ENCODE peak calls at places on chromosomes 5 and 9, in five cellular contexts. One of them, this sample, is unnamed.

GRCh38 chr9:134852906-134853654 is 27.5 kb upstream of the FCN2 start:
- DNase-seq in nucleus accumbens: no peak
- DNase-seq in occipital lobe: no peak
- DNase-seq in foreskin fibroblast: no peak
- DNase-seq in thyroid gland: no peak
- DNase-seq in this sample: no peak

GRCh38 chr5:126998201-126998631 is 32.1 kb downstream of the MARCHF3 start:
- DNase-seq in nucleus accumbens: no peak
- DNase-seq in occipital lobe: no peak
- DNase-seq in foreskin fibroblast: peak; percentile 78
- DNase-seq in thyroid gland: peak; percentile 42
- DNase-seq in this sample: no peak

GRCh38 chr9:86303316-86303975 is 21.1 kb upstream of the ISCA1 start:
- DNase-seq in nucleus accumbens: no peak
- DNase-seq in occipital lobe: no peak
- DNase-seq in foreskin fibroblast: no peak
- DNase-seq in thyroid gland: no peak
- DNase-seq in this sample: no peak

GRCh38 chr9:96514108-96514824 is 64.3 kb downstream of the HABP4 start:
- DNase-seq in nucleus accumbens: no peak
- DNase-seq in occipital lobe: no peak
- DNase-seq in foreskin fibroblast: peak; percentile 86
- DNase-seq in thyroid gland: no peak
- DNase-seq in this sample: no peak

GRCh38 chr5:175738595-175739133 is 80.8 kb downstream of the HRH2 start:
- DNase-seq in nucleus accumbens: no peak
- DNase-seq in occipital lobe: no peak
- DNase-seq in foreskin fibroblast: no peak
- DNase-seq in thyroid gland: no peak
- DNase-seq in this sample: no peak

GRCh38 chr9:77417570-77417969 is 230.6 kb downstream of the GNA14 start:
- DNase-seq in nucleus accumbens: no peak
- DNase-seq in occipital lobe: no peak
- DNase-seq in foreskin fibroblast: peak; percentile 78
- DNase-seq in thyroid gland: no peak
- DNase-seq in this sample: no peak

GRCh38 chr5:130964238-130965192 is 200.5 kb downstream of the HINT1 start:
- DNase-seq in nucleus accumbens: no peak
- DNase-seq in occipital lobe: no peak
- DNase-seq in foreskin fibroblast: peak; percentile 31
- DNase-seq in thyroid gland: no peak
- DNase-seq in this sample: no peak

GRCh38 chr5:34660444-34660843 is 4.3 kb downstream of the RAI14 start:
- DNase-seq in nucleus accumbens: no peak
- DNase-seq in occipital lobe: no peak
- DNase-seq in foreskin fibroblast: peak; percentile 44
- DNase-seq in thyroid gland: no peak
- DNase-seq in this sample: no peak

GRCh38 chr9:93299418-93300174 is 115.7 kb downstream of the WNK2 start:
- DNase-seq in nucleus accumbens: no peak
- DNase-seq in occipital lobe: no peak
- DNase-seq in foreskin fibroblast: no peak
- DNase-seq in thyroid gland: no peak
- DNase-seq in this sample: no peak

GRCh38 chr5:174601937-174602336 is 122.4 kb upstream of the MSX2 start:
- DNase-seq in nucleus accumbens: no peak
- DNase-seq in occipital lobe: no peak
- DNase-seq in foreskin fibroblast: no peak
- DNase-seq in thyroid gland: no peak
- DNase-seq in this sample: no peak

This sample was measured in prostate gland.